ENCODE peak calls at places on chromosome 9, in nine cellular contexts. A, F, M, R, E, S, Q, C and X are unnamed samples.

GRCh38 chr9:88789785-88790184 is 201.5 kb upstream of the S1PR3 start:
- DNase-seq in A (no peak), F (no peak), M (no peak), R (peak), E (no peak), S (no peak), Q (peak), C (peak), X (no peak)

GRCh38 chr9:133862585-133863041 is 124.5 kb upstream of the SARDH start:
- DNase-seq in A (peak), F (no peak), M (no peak), R (no peak), E (no peak), S (no peak), Q (no peak), C (no peak), X (peak)

GRCh38 chr9:96048954-96049831 is 173.7 kb downstream of the ERCC6L2 start:
- DNase-seq in A (peak), F (no peak), M (no peak), R (no peak), E (no peak), S (no peak), Q (no peak), C (no peak), X (no peak)

GRCh38 chr9:97510797-97511761 is 9.6 kb downstream of the TMOD1 start:
- DNase-seq in A (no peak), F (peak), M (no peak), R (no peak), E (no peak), S (no peak), Q (peak), C (no peak), X (peak)

GRCh38 chr9:91117959-91118651 is 243.6 kb downstream of the AUH start:
- DNase-seq in A (peak), F (no peak), M (no peak), R (peak), E (no peak), S (no peak), Q (peak), C (no peak), X (peak)

GRCh38 chr9:38641985-38642864 is 21.8 kb upstream of the ANKRD18A start:
- DNase-seq in A (no peak), F (no peak), M (no peak), R (no peak), E (peak), S (no peak), Q (peak), C (peak), X (no peak)

GRCh38 chr9:31137151-31137849 is 1247.1 kb upstream of the ACO1 start:
- DNase-seq in A (no peak), F (peak), M (no peak), R (no peak), E (no peak), S (no peak), Q (no peak), C (peak), X (no peak)

GRCh38 chr9:81002242-81002641 is 687.1 kb downstream of the TLE1 start:
- DNase-seq in A (no peak), F (no peak), M (no peak), R (no peak), E (no peak), S (no peak), Q (no peak), C (no peak), X (no peak)

GRCh38 chr9:121916008-121916407 is 177.1 kb downstream of the TTLL11 start:
- DNase-seq in A (no peak), F (no peak), M (no peak), R (no peak), E (no peak), S (no peak), Q (peak), C (peak), X (no peak)

GRCh38 chr9:69549310-69550202 is 122.6 kb downstream of the APBA1 start:
- DNase-seq in A (peak), F (no peak), M (no peak), R (peak), E (peak), S (no peak), Q (peak), C (peak), X (no peak)

GRCh38 chr9:133114451-133114885 is 6.6 kb downstream of the RALGDS start:
- DNase-seq in A (peak), F (peak), M (no peak), R (peak), E (peak), S (no peak), Q (peak), C (no peak), X (no peak)

GRCh38 chr9:96139592-96140251 is 162.3 kb downstream of the HSD17B3 start:
- DNase-seq in A (peak), F (peak), M (no peak), R (peak), E (peak), S (no peak), Q (peak), C (no peak), X (peak)